ENCODE peak calls at places on chromosome 18, in seven cellular contexts. X is WTC11, V is HCT116, S is HepG2, L is K562, O is H1, K is GM12878. F is an unnamed sample.

GRCh38 chr18:28626757-28627156 is 449.8 kb upstream of the CDH2 start:
- DNase-seq in X (no peak), V (no peak), S (no peak), L (no peak), O (no peak), K (no peak), F (no peak)

GRCh38 chr18:22539045-22539444 is 121.3 kb upstream of the CTAGE1 start:
- DNase-seq in X (no peak), V (no peak), S (no peak), L (no peak), O (no peak), K (no peak), F (no peak)

GRCh38 chr18:5584751-5585417 is 41.1 kb upstream of the EPB41L3 start:
- DNase-seq in X (no peak), V (no peak), S (no peak), L (no peak), O (no peak), K (no peak), F (no peak)

GRCh38 chr18:741931-742512 is 29.6 kb upstream of the ENOSF1 start:
- DNase-seq in X (no peak), V (peak; percentile 34), S (peak; percentile 36), L (peak; percentile 67), O (no peak), K (peak; percentile 30), F (peak; percentile 49)

GRCh38 chr18:35510071-35511010 is 12.6 kb upstream of the INO80C start:
- DNase-seq in X (no peak), V (no peak), S (no peak), L (no peak), O (no peak), K (no peak), F (no peak)

GRCh38 chr18:69599377-69599776 is 198.7 kb downstream of the DOK6 start:
- DNase-seq in X (no peak), V (no peak), S (no peak), L (no peak), O (no peak), K (no peak), F (no peak)

GRCh38 chr18:31553800-31554199 is 37.9 kb upstream of the TTR start:
- DNase-seq in X (no peak), V (peak; percentile 13), S (no peak), L (peak; percentile 16), O (no peak), K (no peak), F (no peak)

GRCh38 chr18:75247041-75247551 is 36.5 kb downstream of the TSHZ1 start:
- DNase-seq in X (no peak), V (no peak), S (no peak), L (no peak), O (no peak), K (no peak), F (no peak)

GRCh38 chr18:6525593-6525992 is 110.9 kb upstream of the L3MBTL4 start:
- DNase-seq in X (no peak), V (no peak), S (no peak), L (no peak), O (no peak), K (no peak), F (no peak)

GRCh38 chr18:79799619-79800352 is 2.0 kb downstream of the KCNG2 start:
- DNase-seq in X (no peak), V (no peak), S (no peak), L (no peak), O (no peak), K (no peak), F (no peak)
- TF ChIP-seq SP1 in X (no peak), V (no peak), S (no peak), L (no peak), O (no peak), K (no peak), F (no peak)

GRCh38 chr18:24975499-24975898 is 376.5 kb downstream of the ZNF521 start:
- DNase-seq in X (no peak), V (no peak), S (no peak), L (no peak), O (no peak), K (no peak), F (no peak)

GRCh38 chr18:24972577-24972976 is 379.4 kb downstream of the ZNF521 start:
- DNase-seq in X (no peak), V (no peak), S (no peak), L (no peak), O (no peak), K (no peak), F (no peak)

GRCh38 chr18:24979223-24979622 is 372.7 kb downstream of the ZNF521 start:
- DNase-seq in X (no peak), V (no peak), S (no peak), L (no peak), O (no peak), K (no peak), F (no peak)

DNA sequence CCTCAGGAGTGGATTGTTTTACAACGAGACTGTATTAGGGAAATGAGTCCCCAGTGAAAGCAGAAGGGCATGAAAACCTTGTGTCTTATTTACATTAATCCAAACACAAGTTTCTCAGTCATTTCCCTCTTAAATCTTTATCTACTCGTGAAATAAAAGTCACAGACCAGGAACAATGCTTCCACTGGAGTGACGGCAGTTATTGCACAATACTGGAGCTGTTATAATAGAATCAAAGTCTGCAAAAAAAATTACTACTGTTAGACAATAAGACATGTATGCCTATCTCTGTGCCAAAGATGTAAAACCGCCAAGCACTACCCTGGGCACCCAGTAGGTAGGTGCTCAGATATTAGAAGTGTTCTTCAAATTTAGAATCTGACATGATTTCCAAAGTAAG is 375.5 kb downstream of the ZNF521 start:
- DNase-seq in X (no peak), V (no peak), S (no peak), L (no peak), O (no peak), K (no peak), F (no peak)
- TF ChIP-seq SP1 in X (no peak), V (no peak), S (no peak), L (no peak), O (no peak), K (no peak), F (no peak)

DNA sequence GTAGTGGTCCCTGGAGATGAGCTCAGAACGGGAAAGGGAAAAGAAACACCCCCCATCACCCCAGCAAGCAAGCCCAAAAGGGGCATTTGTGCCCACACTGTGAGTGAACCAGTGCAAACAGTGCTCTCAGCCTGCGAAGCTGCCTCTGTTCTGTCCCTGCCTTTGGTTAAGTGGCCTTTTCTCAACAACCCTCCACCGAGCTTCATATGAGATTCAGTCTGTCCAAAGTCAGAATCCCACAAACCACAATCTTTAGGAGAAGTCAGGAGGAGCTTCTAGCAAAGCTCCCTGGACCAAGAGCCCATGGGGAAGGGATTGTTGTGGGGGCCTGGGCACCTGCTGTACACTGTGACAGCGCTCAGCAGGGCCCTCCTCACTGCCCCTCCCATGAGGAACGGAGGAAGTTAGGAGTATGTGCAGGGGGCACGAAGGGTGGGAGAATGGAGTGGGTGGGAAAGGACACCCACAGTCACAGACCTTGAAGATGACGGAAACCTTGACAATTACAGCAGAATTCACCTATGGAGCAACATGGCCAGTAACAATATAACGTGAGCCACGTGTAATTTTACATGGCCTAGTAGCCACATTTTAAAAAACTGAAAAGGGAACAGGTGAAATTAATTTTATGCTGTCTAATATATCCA is 119.5 kb downstream of the SMAD7 start:
- DNase-seq in X (peak; percentile 5), V (no peak), S (no peak), L (no peak), O (no peak), K (no peak), F (no peak)
- TF ChIP-seq SP1 in X (no peak), V (no peak), S (no peak), L (no peak), O (no peak), K (no peak), F (no peak)

GRCh38 chr18:48517048-48517447 is 21.8 kb upstream of the CTIF start:
- DNase-seq in X (no peak), V (no peak), S (no peak), L (no peak), O (no peak), K (no peak), F (no peak)

GRCh38 chr18:48521723-48522122 is 17.1 kb upstream of the CTIF start:
- DNase-seq in X (no peak), V (no peak), S (no peak), L (no peak), O (no peak), K (no peak), F (no peak)

GRCh38 chr18:48514786-48515185 is 24.0 kb upstream of the CTIF start:
- DNase-seq in X (no peak), V (no peak), S (no peak), L (no peak), O (no peak), K (no peak), F (no peak)

DNA sequence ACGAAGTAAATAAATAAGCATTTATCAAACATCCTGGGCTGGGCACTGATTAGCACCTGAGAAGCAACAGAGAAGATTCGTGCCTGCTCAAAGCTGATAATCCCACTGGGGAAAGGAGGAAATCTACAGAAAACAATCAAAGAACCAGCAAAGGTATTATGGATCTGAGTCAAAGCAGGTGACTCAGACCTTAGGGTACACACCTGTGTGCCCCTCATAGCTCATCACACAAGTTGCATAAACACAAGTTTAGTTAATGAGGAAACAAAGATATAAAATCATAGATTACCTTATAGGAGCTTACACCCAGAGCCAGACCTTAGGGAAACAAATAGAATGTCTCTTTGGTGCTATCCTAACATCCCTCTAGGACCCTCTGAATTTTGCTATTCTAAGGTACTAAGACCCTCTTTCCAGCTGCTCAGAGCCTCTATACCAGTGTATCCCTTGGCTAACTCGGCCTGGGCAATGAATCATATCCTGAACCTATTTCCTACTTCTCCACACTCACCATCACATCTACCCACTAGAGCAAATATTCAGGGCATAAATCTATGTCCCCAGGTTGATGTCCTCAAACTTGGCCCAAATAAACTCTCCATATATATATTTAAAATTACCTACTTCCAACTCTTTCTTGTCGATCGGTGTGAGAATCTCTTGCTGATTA is 19.3 kb upstream of the CTIF start:
- DNase-seq in X (no peak), V (no peak), S (no peak), L (no peak), O (no peak), K (no peak), F (no peak)
- TF ChIP-seq SP1 in X (no peak), V (no peak), S (no peak), L (no peak), O (no peak), K (no peak), F (no peak)

DNA sequence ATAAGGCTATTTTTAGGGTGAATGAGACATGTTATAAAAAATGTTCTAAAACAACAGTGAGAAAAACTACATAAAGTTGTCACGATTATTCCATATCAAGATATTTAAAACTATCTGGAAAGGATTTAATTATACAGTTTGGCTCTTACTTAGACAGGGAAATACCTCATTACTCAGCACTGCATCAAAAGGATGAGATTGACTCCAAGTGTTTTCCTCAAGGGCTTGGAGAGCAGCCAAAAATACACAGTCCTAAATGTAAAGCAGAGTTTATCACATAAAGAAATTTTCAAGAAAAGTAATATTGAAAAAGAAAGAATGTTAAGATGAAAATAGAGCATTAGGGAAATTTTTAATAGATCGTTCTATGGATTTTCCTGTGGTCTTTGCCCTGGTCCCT is 285.5 kb upstream of the NETO1 start:
- DNase-seq in X (no peak), V (no peak), S (no peak), L (no peak), O (no peak), K (no peak), F (no peak)
- TF ChIP-seq SP1 in X (no peak), V (no peak), S (no peak), L (no peak), O (no peak), K (no peak), F (no peak)

F was measured in HEK293T.